ENCODE peak calls at places on chromosomes 1 and 21, in five cellular contexts. Z is H7; K is stimulated activated CD8-positive, alpha-beta memory T cell treated with anti-CD3 and anti-CD28 coated beads, Interleukin-2, amount 100 ng/mL, for 1 hour; B is MV-4-11; A is caudate nucleus. R is an unnamed sample.

GRCh38 chr1:25080294-25081209 is 150.5 kb upstream of the RUNX3 start:
- DNase-seq in A (no peak), B (peak; percentile 97), K (no peak), Z (no peak), R (no peak)

GRCh38 chr1:160567858-160568682 is 11.2 kb downstream of the CD84 start:
- DNase-seq in K (no peak), Z (no peak), B (no peak), A (no peak), R (no peak)

GRCh38 chr1:73800376-73800775 is 397.6 kb downstream of the LRRIQ3 start:
- DNase-seq in B (no peak), Z (no peak), K (no peak), A (no peak), R (no peak)

GRCh38 chr1:72262735-72263134 is 19.6 kb downstream of the NEGR1 start:
- DNase-seq in A (no peak), B (no peak), K (no peak), Z (no peak), R (no peak)

GRCh38 chr1:8203056-8203455 is 114.9 kb upstream of the SLC45A1 start:
- DNase-seq in B (no peak), Z (no peak), A (no peak), K (no peak), R (no peak)

GRCh38 chr1:198678301-198678836 is 39.5 kb downstream of the PTPRC start:
- DNase-seq in Z (no peak), K (no peak), B (no peak), A (no peak), R (no peak)

GRCh38 chr1:6466023-6466422 is at the start of gene TNFRSF25:
- DNase-seq in A (no peak), K (no peak), Z (peak; percentile 95), B (no peak), R (no peak)

GRCh38 chr1:198125995-198126758 is 30.6 kb upstream of the NEK7 start:
- DNase-seq in A (no peak), Z (no peak), B (no peak), K (no peak), R (no peak)

GRCh38 chr1:224615861-224616760 is at the start of gene CNIH3:
- DNase-seq in Z (peak; percentile 91), A (no peak), K (peak; percentile 5), B (peak; percentile 26), R (peak; percentile 49)

GRCh38 chr1:193438312-193438711 is 251.9 kb upstream of the B3GALT2 start:
- DNase-seq in K (no peak), B (no peak), Z (no peak), A (no peak), R (no peak)

GRCh38 chr21:16040601-16041000 is 310.8 kb downstream of the USP25 start:
- DNase-seq in B (no peak), K (no peak), Z (no peak), A (no peak), R (no peak)

GRCh38 chr1:8171751-8172464 is 145.8 kb upstream of the ERRFI1 start:
- DNase-seq in K (no peak), Z (no peak), B (no peak), A (no peak), R (no peak)

R was measured in occipital lobe.